ENCODE peak calls at places on chromosomes 4 and X, in eight cellular contexts. One of them, this sample, is unnamed.

GRCh38 chr4:1727117-1728031 is 6.1 kb downstream of the TACC3 start:
- DNase-seq in CD4-positive, alpha-beta T cell: no peak
- DNase-seq in transverse colon: peak; percentile 54
- DNase-seq in fibroblast of lung: peak; percentile 64
- DNase-seq in tibial nerve: peak; percentile 27
- DNase-seq in adipocyte: no peak
- DNase-seq in heart left ventricle: peak; percentile 89
- DNase-seq in pancreas: peak; percentile 60
- DNase-seq in this sample: no peak

GRCh38 chrX:72262077-72262476 is 15.0 kb downstream of the RPS4X start:
- DNase-seq in CD4-positive, alpha-beta T cell: no peak
- DNase-seq in transverse colon: no peak
- DNase-seq in fibroblast of lung: no peak
- DNase-seq in tibial nerve: no peak
- DNase-seq in adipocyte: no peak
- DNase-seq in heart left ventricle: no peak
- DNase-seq in pancreas: no peak
- DNase-seq in this sample: no peak

GRCh38 chr4:121778991-121779628 is 14.1 kb upstream of the SMIM43 start:
- DNase-seq in CD4-positive, alpha-beta T cell: no peak
- DNase-seq in transverse colon: no peak
- DNase-seq in fibroblast of lung: peak; percentile 87
- DNase-seq in tibial nerve: no peak
- DNase-seq in adipocyte: no peak
- DNase-seq in heart left ventricle: no peak
- DNase-seq in pancreas: no peak
- DNase-seq in this sample: no peak

GRCh38 chr4:151719045-151719743 is 41.6 kb downstream of the GATB start:
- DNase-seq in CD4-positive, alpha-beta T cell: no peak
- DNase-seq in transverse colon: no peak
- DNase-seq in fibroblast of lung: no peak
- DNase-seq in tibial nerve: no peak
- DNase-seq in adipocyte: no peak
- DNase-seq in heart left ventricle: no peak
- DNase-seq in pancreas: no peak
- DNase-seq in this sample: no peak

GRCh38 chr4:152938237-152938969 is 2.3 kb downstream of the FHDC1 start:
- DNase-seq in CD4-positive, alpha-beta T cell: no peak
- DNase-seq in transverse colon: peak; percentile 24
- DNase-seq in fibroblast of lung: no peak
- DNase-seq in tibial nerve: no peak
- DNase-seq in adipocyte: peak; percentile 57
- DNase-seq in heart left ventricle: no peak
- DNase-seq in pancreas: no peak
- DNase-seq in this sample: no peak

GRCh38 chr4:73852771-73853170 is 325 bp upstream of the PF4V1 start:
- DNase-seq in CD4-positive, alpha-beta T cell: no peak
- DNase-seq in transverse colon: no peak
- DNase-seq in fibroblast of lung: no peak
- DNase-seq in tibial nerve: no peak
- DNase-seq in adipocyte: no peak
- DNase-seq in heart left ventricle: no peak
- DNase-seq in pancreas: no peak
- DNase-seq in this sample: no peak

GRCh38 chr4:54400188-54400587 is 171.1 kb downstream of the PDGFRA start:
- DNase-seq in CD4-positive, alpha-beta T cell: no peak
- DNase-seq in transverse colon: no peak
- DNase-seq in fibroblast of lung: peak; percentile 5
- DNase-seq in tibial nerve: no peak
- DNase-seq in adipocyte: no peak
- DNase-seq in heart left ventricle: no peak
- DNase-seq in pancreas: no peak
- DNase-seq in this sample: no peak

GRCh38 chr4:74671074-74671698 is 123.1 kb downstream of the BTC start:
- DNase-seq in CD4-positive, alpha-beta T cell: peak; percentile 46
- DNase-seq in transverse colon: peak; percentile 61
- DNase-seq in fibroblast of lung: peak; percentile 89
- DNase-seq in tibial nerve: no peak
- DNase-seq in adipocyte: peak; percentile 86
- DNase-seq in heart left ventricle: no peak
- DNase-seq in pancreas: peak; percentile 22
- DNase-seq in this sample: no peak

GRCh38 chrX:106932492-106932923 is 12.3 kb downstream of the CLDN2 start:
- DNase-seq in CD4-positive, alpha-beta T cell: no peak
- DNase-seq in transverse colon: no peak
- DNase-seq in fibroblast of lung: peak; percentile 39
- DNase-seq in tibial nerve: no peak
- DNase-seq in adipocyte: no peak
- DNase-seq in heart left ventricle: no peak
- DNase-seq in pancreas: no peak
- DNase-seq in this sample: no peak

GRCh38 chr4:76704133-76704881 is 193.6 kb downstream of the SOWAHB start:
- DNase-seq in CD4-positive, alpha-beta T cell: no peak
- DNase-seq in transverse colon: peak; percentile 79
- DNase-seq in fibroblast of lung: peak; percentile 86
- DNase-seq in tibial nerve: no peak
- DNase-seq in adipocyte: peak; percentile 72
- DNase-seq in heart left ventricle: no peak
- DNase-seq in pancreas: peak; percentile 44
- DNase-seq in this sample: no peak

GRCh38 chrX:77742788-77743476 is 43.1 kb downstream of the ATRX start:
- DNase-seq in CD4-positive, alpha-beta T cell: no peak
- DNase-seq in transverse colon: no peak
- DNase-seq in fibroblast of lung: no peak
- DNase-seq in tibial nerve: no peak
- DNase-seq in adipocyte: no peak
- DNase-seq in heart left ventricle: peak; percentile 58
- DNase-seq in pancreas: no peak
- DNase-seq in this sample: no peak

GRCh38 chrX:9494806-9495205 is 29.9 kb downstream of the TBL1X start:
- DNase-seq in CD4-positive, alpha-beta T cell: no peak
- DNase-seq in transverse colon: no peak
- DNase-seq in fibroblast of lung: peak; percentile 4
- DNase-seq in tibial nerve: no peak
- DNase-seq in adipocyte: peak; percentile 7
- DNase-seq in heart left ventricle: no peak
- DNase-seq in pancreas: no peak
- DNase-seq in this sample: no peak

GRCh38 chrX:38816158-38816557 is 14.9 kb downstream of the MID1IP1 start:
- DNase-seq in CD4-positive, alpha-beta T cell: no peak
- DNase-seq in transverse colon: no peak
- DNase-seq in fibroblast of lung: no peak
- DNase-seq in tibial nerve: no peak
- DNase-seq in adipocyte: no peak
- DNase-seq in heart left ventricle: no peak
- DNase-seq in pancreas: no peak
- DNase-seq in this sample: peak; percentile 18

GRCh38 chrX:40095588-40096394 is 2.0 kb downstream of the BCOR start:
- DNase-seq in CD4-positive, alpha-beta T cell: peak; percentile 39
- DNase-seq in transverse colon: no peak
- DNase-seq in fibroblast of lung: no peak
- DNase-seq in tibial nerve: no peak
- DNase-seq in adipocyte: peak; percentile 48
- DNase-seq in heart left ventricle: peak; percentile 62
- DNase-seq in pancreas: no peak
- DNase-seq in this sample: no peak

GRCh38 chr4:101020956-101021355 is 326.4 kb downstream of the PPP3CA start:
- DNase-seq in CD4-positive, alpha-beta T cell: no peak
- DNase-seq in transverse colon: no peak
- DNase-seq in fibroblast of lung: peak; percentile 35
- DNase-seq in tibial nerve: no peak
- DNase-seq in adipocyte: peak; percentile 60
- DNase-seq in heart left ventricle: no peak
- DNase-seq in pancreas: no peak
- DNase-seq in this sample: no peak

GRCh38 chrX:48540015-48540350 is 469 bp downstream of the TBC1D25 start:
- DNase-seq in CD4-positive, alpha-beta T cell: peak; percentile 52
- DNase-seq in transverse colon: peak; percentile 61
- DNase-seq in fibroblast of lung: peak; percentile 28
- DNase-seq in tibial nerve: peak; percentile 20
- DNase-seq in adipocyte: peak; percentile 56
- DNase-seq in heart left ventricle: no peak
- DNase-seq in pancreas: peak; percentile 44
- DNase-seq in this sample: no peak

GRCh38 chrX:149003863-149004660 is 501.0 kb downstream of the IDS start:
- DNase-seq in CD4-positive, alpha-beta T cell: no peak
- DNase-seq in transverse colon: no peak
- DNase-seq in fibroblast of lung: no peak
- DNase-seq in tibial nerve: no peak
- DNase-seq in adipocyte: no peak
- DNase-seq in heart left ventricle: no peak
- DNase-seq in pancreas: no peak
- DNase-seq in this sample: no peak

GRCh38 chr4:74967324-74967723 is 34.4 kb downstream of the PARM1 start:
- DNase-seq in CD4-positive, alpha-beta T cell: no peak
- DNase-seq in transverse colon: no peak
- DNase-seq in fibroblast of lung: no peak
- DNase-seq in tibial nerve: no peak
- DNase-seq in adipocyte: no peak
- DNase-seq in heart left ventricle: no peak
- DNase-seq in pancreas: no peak
- DNase-seq in this sample: no peak

GRCh38 chrX:16664626-16665025 is 14.7 kb downstream of the S100G start:
- DNase-seq in CD4-positive, alpha-beta T cell: no peak
- DNase-seq in transverse colon: no peak
- DNase-seq in fibroblast of lung: no peak
- DNase-seq in tibial nerve: no peak
- DNase-seq in adipocyte: no peak
- DNase-seq in heart left ventricle: no peak
- DNase-seq in pancreas: no peak
- DNase-seq in this sample: no peak

GRCh38 chrX:153865685-153866084 is 20.3 kb downstream of the L1CAM start:
- DNase-seq in CD4-positive, alpha-beta T cell: no peak
- DNase-seq in transverse colon: no peak
- DNase-seq in fibroblast of lung: no peak
- DNase-seq in tibial nerve: no peak
- DNase-seq in adipocyte: no peak
- DNase-seq in heart left ventricle: no peak
- DNase-seq in pancreas: no peak
- DNase-seq in this sample: no peak
- H3K27me3 ChIP-seq in CD4-positive, alpha-beta T cell: no peaks in the 10 kb centered on the region
- H3K27me3 ChIP-seq in transverse colon: no peaks in the 10 kb centered on the region
- H3K27me3 ChIP-seq in fibroblast of lung: no peaks in the 10 kb centered on the region
- H3K27me3 ChIP-seq in tibial nerve: peaks cover 25% of the 10 kb centered on the region
- H3K27me3 ChIP-seq in adipocyte: peaks cover 40% of the 10 kb centered on the region
- H3K27me3 ChIP-seq in heart left ventricle: no peaks in the 10 kb centered on the region
- H3K27me3 ChIP-seq in pancreas: peaks cover 8% of the 10 kb centered on the region
- H3K27me3 ChIP-seq in this sample: peaks cover 11% of the 10 kb centered on the region

DNA sequence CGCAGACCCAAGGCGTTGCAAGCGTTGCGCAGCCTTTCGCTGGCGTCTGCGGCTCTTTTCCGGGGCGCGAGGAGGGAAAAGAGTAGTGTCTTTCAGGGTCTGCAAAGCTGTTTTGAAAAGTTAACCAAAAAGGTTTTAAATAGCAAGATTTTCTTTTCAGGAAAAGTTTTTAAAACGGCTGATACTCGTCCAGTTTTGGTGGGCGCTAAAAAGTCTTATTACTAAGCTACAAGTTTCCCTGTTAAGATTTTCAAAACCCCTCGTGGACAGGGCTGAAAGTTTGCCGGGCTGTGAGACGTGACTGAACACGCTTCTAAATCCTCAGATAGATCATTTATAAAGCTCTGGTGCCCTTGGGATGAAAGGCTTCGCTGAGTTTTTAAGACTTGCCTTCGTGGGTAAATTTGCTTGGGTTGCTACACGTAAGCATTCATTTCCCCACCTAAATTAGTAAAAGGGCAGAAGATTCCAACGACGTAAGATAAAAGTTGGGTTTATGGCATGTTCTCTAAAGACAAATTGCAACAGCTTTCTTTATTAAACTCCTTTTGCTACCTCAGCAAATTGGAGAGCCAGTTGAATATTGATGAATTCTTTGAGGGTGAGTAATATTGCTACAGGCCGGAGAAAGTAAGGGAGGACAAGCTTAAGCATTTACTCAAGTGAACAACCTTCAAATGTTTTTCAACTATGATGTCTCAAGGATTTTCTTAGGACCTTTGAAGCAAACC is 91.6 kb downstream of the HPRT1 start:
- DNase-seq in CD4-positive, alpha-beta T cell: no peak
- DNase-seq in transverse colon: no peak
- DNase-seq in fibroblast of lung: peak; percentile 75
- DNase-seq in tibial nerve: no peak
- DNase-seq in adipocyte: peak; percentile 61
- DNase-seq in heart left ventricle: no peak
- DNase-seq in pancreas: no peak
- DNase-seq in this sample: no peak
- H3K27me3 ChIP-seq in CD4-positive, alpha-beta T cell: peaks cover 50% of the 10 kb centered on the region
- H3K27me3 ChIP-seq in transverse colon: peaks cover 60% of the 10 kb centered on the region
- H3K27me3 ChIP-seq in fibroblast of lung: no peaks in the 10 kb centered on the region
- H3K27me3 ChIP-seq in tibial nerve: peaks cover 63% of the 10 kb centered on the region
- H3K27me3 ChIP-seq in adipocyte: peaks cover 10% of the 10 kb centered on the region
- H3K27me3 ChIP-seq in heart left ventricle: no peaks in the 10 kb centered on the region
- H3K27me3 ChIP-seq in pancreas: peaks cover 20% of the 10 kb centered on the region
- H3K27me3 ChIP-seq in this sample: peaks cover 69% of the 10 kb centered on the region

DNA sequence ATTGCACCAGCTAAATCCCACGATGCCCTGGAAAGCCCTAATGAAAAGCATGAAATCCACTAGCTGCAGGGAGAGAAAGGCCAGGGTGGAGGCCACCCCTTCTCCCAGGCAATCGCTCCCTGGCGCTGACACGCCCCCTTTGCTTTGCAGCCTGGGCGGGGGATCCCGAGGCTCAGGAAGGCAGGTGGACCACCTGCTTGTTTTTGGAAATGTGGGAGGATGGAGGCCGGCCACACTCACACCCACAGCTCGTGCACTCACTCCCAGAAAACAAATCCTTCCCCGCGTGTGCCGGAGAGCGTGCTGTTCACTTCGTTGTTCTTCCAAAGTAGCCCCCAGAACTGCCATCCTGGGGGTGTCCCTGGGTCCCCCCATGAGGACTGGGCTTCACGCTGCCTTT is 54.6 kb downstream of the ABLIM2 start:
- DNase-seq in CD4-positive, alpha-beta T cell: no peak
- DNase-seq in transverse colon: no peak
- DNase-seq in fibroblast of lung: no peak
- DNase-seq in tibial nerve: no peak
- DNase-seq in adipocyte: no peak
- DNase-seq in heart left ventricle: peak; percentile 26
- DNase-seq in pancreas: no peak
- DNase-seq in this sample: no peak
- H3K27me3 ChIP-seq in CD4-positive, alpha-beta T cell: no peaks in the 10 kb centered on the region
- H3K27me3 ChIP-seq in transverse colon: no peaks in the 10 kb centered on the region
- H3K27me3 ChIP-seq in fibroblast of lung: no peaks in the 10 kb centered on the region
- H3K27me3 ChIP-seq in tibial nerve: no peaks in the 10 kb centered on the region
- H3K27me3 ChIP-seq in adipocyte: peaks cover 43% of the 10 kb centered on the region
- H3K27me3 ChIP-seq in heart left ventricle: no peaks in the 10 kb centered on the region
- H3K27me3 ChIP-seq in pancreas: no peaks in the 10 kb centered on the region
- H3K27me3 ChIP-seq in this sample: no peaks in the 10 kb centered on the region

GRCh38 chr4:147674496-147674895 is 9.5 kb downstream of the PRMT9 start:
- DNase-seq in CD4-positive, alpha-beta T cell: no peak
- DNase-seq in transverse colon: no peak
- DNase-seq in fibroblast of lung: peak; percentile 62
- DNase-seq in tibial nerve: no peak
- DNase-seq in adipocyte: peak; percentile 72
- DNase-seq in heart left ventricle: no peak
- DNase-seq in pancreas: no peak
- DNase-seq in this sample: no peak

GRCh38 chr4:147678796-147679549 is 5.0 kb downstream of the PRMT9 start:
- DNase-seq in CD4-positive, alpha-beta T cell: no peak
- DNase-seq in transverse colon: no peak
- DNase-seq in fibroblast of lung: peak; percentile 68
- DNase-seq in tibial nerve: no peak
- DNase-seq in adipocyte: no peak
- DNase-seq in heart left ventricle: no peak
- DNase-seq in pancreas: no peak
- DNase-seq in this sample: no peak

GRCh38 chr4:147678121-147678520 is 5.8 kb downstream of the PRMT9 start:
- DNase-seq in CD4-positive, alpha-beta T cell: no peak
- DNase-seq in transverse colon: no peak
- DNase-seq in fibroblast of lung: no peak
- DNase-seq in tibial nerve: no peak
- DNase-seq in adipocyte: no peak
- DNase-seq in heart left ventricle: no peak
- DNase-seq in pancreas: no peak
- DNase-seq in this sample: no peak

GRCh38 chr4:147674073-147674472 is 9.9 kb downstream of the PRMT9 start:
- DNase-seq in CD4-positive, alpha-beta T cell: no peak
- DNase-seq in transverse colon: no peak
- DNase-seq in fibroblast of lung: peak; percentile 59
- DNase-seq in tibial nerve: no peak
- DNase-seq in adipocyte: peak; percentile 36
- DNase-seq in heart left ventricle: no peak
- DNase-seq in pancreas: no peak
- DNase-seq in this sample: no peak
- H3K27me3 ChIP-seq in CD4-positive, alpha-beta T cell: no peaks in the 10 kb centered on the region
- H3K27me3 ChIP-seq in transverse colon: no peaks in the 10 kb centered on the region
- H3K27me3 ChIP-seq in fibroblast of lung: no peaks in the 10 kb centered on the region
- H3K27me3 ChIP-seq in tibial nerve: no peaks in the 10 kb centered on the region
- H3K27me3 ChIP-seq in adipocyte: no peaks in the 10 kb centered on the region
- H3K27me3 ChIP-seq in heart left ventricle: no peaks in the 10 kb centered on the region
- H3K27me3 ChIP-seq in pancreas: no peaks in the 10 kb centered on the region
- H3K27me3 ChIP-seq in this sample: no peaks in the 10 kb centered on the region

This sample was measured in dorsolateral prefrontal cortex.